ENCODE peak calls at places on chromosomes 6 and 20, in four cellular contexts. J, F, Z and W are unnamed samples.

GRCh38 chr6:167722634-167723309 is 103.9 kb upstream of the AFDN start:
- DNase-seq in J (no peak), F (peak), Z (no peak), W (no peak)

GRCh38 chr6:128005009-128005408 is 104.2 kb upstream of the THEMIS start:
- DNase-seq in J (peak), F (no peak), Z (peak), W (no peak)

GRCh38 chr6:41097467-41098090 is 24.8 kb downstream of the NFYA start:
- DNase-seq in J (peak), F (no peak), Z (peak), W (no peak)

GRCh38 chr6:136087986-136088385 is 162.1 kb downstream of the MTFR2 start:
- DNase-seq in J (peak), F (no peak), Z (peak), W (no peak)

GRCh38 chr20:58135441-58136170 is 92.8 kb downstream of the ANKRD60 start:
- DNase-seq in J (no peak), F (peak), Z (no peak), W (no peak)

GRCh38 chr6:25476126-25476525 is 175.9 kb upstream of the SCGN start:
- DNase-seq in J (peak), F (no peak), Z (peak), W (no peak)

GRCh38 chr6:5126214-5126613 is 41.1 kb downstream of the PPP1R3G start:
- DNase-seq in J (peak), F (no peak), Z (peak), W (no peak)

GRCh38 chr20:19789009-19789408 is 31.0 kb downstream of the RIN2 start:
- DNase-seq in J (no peak), F (no peak), Z (no peak), W (no peak)

GRCh38 chr6:81937296-81937937 is 184.9 kb upstream of the TENT5A start:
- DNase-seq in J (no peak), F (no peak), Z (peak), W (no peak)

GRCh38 chr6:130838250-130838649 is 11.0 kb downstream of the SMLR1 start:
- DNase-seq in J (no peak), F (no peak), Z (no peak), W (no peak)

GRCh38 chr6:137933696-137934095 is 66.6 kb downstream of the TNFAIP3 start:
- DNase-seq in J (peak), F (no peak), Z (peak), W (peak)

GRCh38 chr6:93784794-93785757 is 365.7 kb upstream of the EPHA7 start:
- DNase-seq in J (peak), F (no peak), Z (peak), W (no peak)

GRCh38 chr20:13772529-13772928 is 12.2 kb downstream of the ESF1 start:
- DNase-seq in J (no peak), F (no peak), Z (peak), W (no peak)

GRCh38 chr6:137362878-137363804 is 131.1 kb downstream of the OLIG3 start:
- DNase-seq in J (no peak), F (no peak), Z (no peak), W (no peak)

GRCh38 chr6:158405933-158406332 is 93.7 kb downstream of the TULP4 start:
- DNase-seq in J (no peak), F (no peak), Z (no peak), W (no peak)

GRCh38 chr20:11117808-11118528 is 444.2 kb upstream of the JAG1 start:
- DNase-seq in J (peak), F (no peak), Z (peak), W (no peak)

GRCh38 chr6:81562169-81562568 is 190.3 kb downstream of the TENT5A start:
- DNase-seq in J (peak), F (no peak), Z (peak), W (no peak)

GRCh38 chr20:22414354-22414753 is 170.0 kb downstream of the FOXA2 start:
- DNase-seq in J (peak), F (no peak), Z (peak), W (no peak)

GRCh38 chr6:109304284-109305015 is 77.8 kb downstream of the CD164 start:
- DNase-seq in J (peak), F (no peak), Z (peak), W (no peak)

GRCh38 chr6:85660181-85660611 is 17.5 kb upstream of the SYNCRIP start:
- DNase-seq in J (peak), F (no peak), Z (peak), W (no peak)

GRCh38 chr6:112980676-112981075 is 633.5 kb downstream of the RFPL4B start:
- DNase-seq in J (no peak), F (no peak), Z (no peak), W (no peak)

GRCh38 chr6:147774856-147775255 is 266.4 kb downstream of the SAMD5 start:
- DNase-seq in J (no peak), F (peak), Z (no peak), W (no peak)

GRCh38 chr6:127933852-127934840 is 33.3 kb upstream of the THEMIS start:
- DNase-seq in J (no peak), F (no peak), Z (no peak), W (no peak)

GRCh38 chr6:128350416-128351254 is 169.8 kb downstream of the PTPRK start:
- DNase-seq in J (peak), F (no peak), Z (peak), W (no peak)

GRCh38 chr6:33935439-33936080 is 131.8 kb upstream of the MLN start:
- DNase-seq in J (no peak), F (peak), Z (no peak), W (no peak)

GRCh38 chr6:42010185-42010872 is 40.0 kb upstream of the TAF8 start:
- DNase-seq in J (peak), F (peak), Z (peak), W (no peak)

GRCh38 chr6:169778646-169779045 is 27.2 kb downstream of the ERMARD start:
- DNase-seq in J (no peak), F (peak), Z (no peak), W (no peak)

GRCh38 chr6:80143312-80143960 is 37.0 kb downstream of the BCKDHB start:
- DNase-seq in J (peak), F (no peak), Z (peak), W (peak)

GRCh38 chr6:157667211-157668033 is 155.6 kb upstream of the SNX9 start:
- DNase-seq in J (peak), F (peak), Z (peak), W (no peak)

GRCh38 chr6:43709654-43710303 is 22.2 kb upstream of the MRPS18A start:
- DNase-seq in J (peak), F (no peak), Z (no peak), W (no peak)

GRCh38 chr6:14695579-14695978 is 550.3 kb upstream of the JARID2 start:
- DNase-seq in J (no peak), F (no peak), Z (no peak), W (no peak)

GRCh38 chr20:53826597-53827291 is 233.1 kb upstream of the ZNF217 start:
- DNase-seq in J (peak), F (no peak), Z (peak), W (no peak)

GRCh38 chr6:12403201-12403826 is 113.2 kb downstream of the EDN1 start:
- DNase-seq in J (peak), F (no peak), Z (peak), W (no peak)

GRCh38 chr6:159134701-159135364 is 34.4 kb upstream of the FNDC1 start:
- DNase-seq in J (peak), F (peak), Z (peak), W (peak)

GRCh38 chr6:143232849-143233248 is 172.2 kb downstream of the AIG1 start:
- DNase-seq in J (peak), F (peak), Z (peak), W (no peak)
- TF ChIP-seq CTCF in J (peak), F (peak), Z (peak), W (no peak)

GRCh38 chr6:28980797-28981390 is 24.2 kb downstream of the ZNF311 start:
- DNase-seq in J (peak), F (peak), Z (peak), W (peak)
- TF ChIP-seq CTCF in J (peak), F (peak), Z (peak), W (no peak)

GRCh38 chr20:62894261-62894660 is 32.0 kb downstream of the DIDO1 start:
- DNase-seq in J (no peak), F (no peak), Z (no peak), W (no peak)
- TF ChIP-seq CTCF in J (no peak), F (no peak), Z (no peak), W (no peak)

GRCh38 chr20:41466836-41467619 is 100.4 kb upstream of the EMILIN3 start:
- DNase-seq in J (no peak), F (no peak), Z (no peak), W (no peak)
- TF ChIP-seq CTCF in J (no peak), F (peak), Z (no peak), W (no peak)

GRCh38 chr6:116633685-116634084 is 17.4 kb downstream of the RSPH4A start:
- DNase-seq in J (no peak), F (peak), Z (peak), W (no peak)
- TF ChIP-seq CTCF in J (peak), F (peak), Z (peak), W (no peak)

DNA sequence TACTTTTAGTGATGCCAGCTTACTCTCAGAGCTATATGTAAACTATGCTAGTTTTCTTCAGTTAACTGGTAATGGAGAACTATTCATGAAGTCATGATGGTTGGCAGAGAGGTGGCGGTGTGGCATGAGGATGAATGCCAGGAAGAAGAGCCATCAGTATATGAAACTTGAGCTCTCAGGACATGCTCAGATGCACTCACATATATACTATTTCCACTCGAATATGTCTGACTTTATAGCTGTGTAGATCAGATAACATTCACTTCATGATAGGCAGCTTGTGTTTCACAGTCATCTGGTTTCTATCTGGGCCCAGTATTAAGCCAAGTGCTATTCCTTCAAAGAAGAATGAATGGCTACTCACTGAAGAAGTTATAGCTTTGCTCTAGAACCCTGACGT is 46.2 kb upstream of the CEP85L start:
- DNase-seq in J (no peak), F (no peak), Z (no peak), W (no peak)
- TF ChIP-seq CTCF in J (no peak), F (no peak), Z (no peak), W (no peak)

DNA sequence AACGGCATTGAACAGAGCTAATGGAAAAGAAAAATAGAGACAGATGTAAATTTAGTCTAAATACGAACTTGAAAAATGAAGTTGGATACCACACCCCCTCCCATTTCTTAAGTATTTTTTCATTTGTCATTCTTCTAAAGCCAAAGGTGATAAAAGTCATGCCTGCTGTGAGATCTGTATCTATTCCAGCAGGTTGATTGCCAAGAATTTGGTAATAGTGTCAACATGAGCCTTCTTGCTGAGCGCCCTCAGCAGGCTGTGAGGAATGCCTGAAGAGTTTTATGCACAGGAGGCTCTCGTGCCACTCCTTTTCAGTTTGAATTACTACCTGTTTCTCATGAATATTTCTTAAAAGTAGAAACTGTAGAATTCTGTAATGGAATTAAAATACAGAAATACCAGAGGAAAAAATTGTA is 165.4 kb downstream of the QKI start:
- DNase-seq in J (no peak), F (no peak), Z (peak), W (no peak)
- TF ChIP-seq CTCF in J (no peak), F (peak), Z (no peak), W (no peak)

DNA sequence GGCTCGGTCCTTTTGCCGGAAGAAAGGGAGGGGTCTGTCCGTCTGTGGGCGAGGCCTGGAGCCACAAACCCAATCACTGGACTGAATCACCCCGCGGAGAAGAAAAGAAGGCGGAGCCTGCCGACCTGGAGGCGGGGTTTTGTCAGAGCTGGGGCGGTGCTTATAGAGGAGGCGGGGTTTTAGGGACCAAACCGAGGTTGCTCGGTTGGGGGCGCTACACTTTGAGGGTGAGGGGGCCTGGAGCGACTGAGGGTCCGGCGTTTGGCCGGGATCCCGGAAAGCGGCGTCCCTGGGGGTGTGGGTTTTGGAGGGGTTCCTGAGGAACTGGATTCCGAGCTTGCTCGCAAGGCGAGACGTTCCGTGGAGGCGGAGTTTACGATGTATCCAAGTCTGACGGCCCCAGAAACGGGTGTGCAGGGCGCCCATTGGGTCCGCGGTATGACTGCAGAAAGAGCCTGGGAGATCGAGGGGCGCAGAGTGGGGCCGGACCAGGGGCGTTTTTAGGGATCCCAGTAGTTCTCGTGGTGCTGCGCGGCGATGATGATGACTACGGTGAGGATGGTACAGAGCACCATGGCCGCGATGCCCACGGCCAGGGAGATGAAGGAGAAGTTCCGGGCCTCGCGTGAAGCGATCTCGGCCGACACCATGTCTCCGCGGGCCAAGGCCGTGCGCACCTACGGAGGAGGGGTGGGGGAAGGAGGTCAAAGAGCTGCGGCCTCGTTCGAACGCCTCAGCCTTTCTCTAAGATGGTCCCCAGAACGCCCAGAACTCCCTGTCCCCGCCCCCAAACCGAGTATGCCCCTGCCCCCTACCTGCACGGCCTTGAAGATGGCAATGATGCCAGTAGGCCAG is 2.8 kb downstream of the PRRT1 start:
- DNase-seq in J (no peak), F (peak), Z (peak), W (no peak)
- TF ChIP-seq CTCF in J (no peak), F (no peak), Z (no peak), W (no peak)